ENCODE peak calls at places on chromosome 17, in six cellular contexts. Z is IMR-90, X is kidney, H is AG04450, I is breast epithelium, B is heart right ventricle. Y is an unnamed sample.

GRCh38 chr17:64160378-64160777 is 30.4 kb upstream of the ERN1 start:
- DNase-seq in Z (no peak), X (no peak), H (no peak), I (no peak), B (no peak), Y (no peak)

GRCh38 chr17:73420897-73421296 is 109.1 kb upstream of the CDC42EP4 start:
- DNase-seq in Z (peak), X (peak), H (no peak), I (no peak), B (no peak), Y (no peak)

GRCh38 chr17:3678095-3678820 is 9.6 kb downstream of the EMC6 start:
- DNase-seq in Z (peak), X (no peak), H (no peak), I (no peak), B (no peak), Y (no peak)

GRCh38 chr17:78337244-78338109 is 22.4 kb downstream of the SOCS3 start:
- DNase-seq in Z (peak), X (peak), H (no peak), I (no peak), B (no peak), Y (no peak)

GRCh38 chr17:1709971-1710806 is at the start of gene TLCD2:
- DNase-seq in Z (peak), X (peak), H (no peak), I (no peak), B (peak), Y (no peak)

GRCh38 chr17:1059131-1059795 is 62.3 kb downstream of the TIMM22 start:
- DNase-seq in Z (no peak), X (peak), H (no peak), I (no peak), B (no peak), Y (no peak)

GRCh38 chr17:74245145-74245817 is 28.8 kb upstream of the DNAI2 start:
- DNase-seq in Z (no peak), X (no peak), H (no peak), I (no peak), B (no peak), Y (no peak)

GRCh38 chr17:32120086-32120485 is 22.2 kb upstream of the RHOT1 start:
- DNase-seq in Z (no peak), X (no peak), H (no peak), I (no peak), B (no peak), Y (no peak)

GRCh38 chr17:7097940-7098339 is 16.7 kb downstream of the ASGR2 start:
- DNase-seq in Z (peak), X (no peak), H (no peak), I (no peak), B (no peak), Y (no peak)

GRCh38 chr17:17822189-17822978 is 14.4 kb downstream of the SREBF1 start:
- DNase-seq in Z (peak), X (no peak), H (peak), I (peak), B (peak), Y (no peak)

GRCh38 chr17:35002876-35003551 is 22.7 kb downstream of the LIG3 start:
- DNase-seq in Z (peak), X (no peak), H (peak), I (no peak), B (peak), Y (no peak)

GRCh38 chr17:13874817-13875216 is 194.5 kb upstream of the COX10 start:
- DNase-seq in Z (no peak), X (no peak), H (no peak), I (no peak), B (no peak), Y (no peak)

GRCh38 chr17:27577124-27577761 is 53.7 kb upstream of the LGALS9 start:
- DNase-seq in Z (peak), X (peak), H (no peak), I (no peak), B (no peak), Y (no peak)

GRCh38 chr17:21303441-21304065 is 19.0 kb downstream of the MAP2K3 start:
- DNase-seq in Z (no peak), X (peak), H (no peak), I (peak), B (no peak), Y (no peak)

GRCh38 chr17:32659419-32659842 is 172.6 kb downstream of the CDK5R1 start:
- DNase-seq in Z (peak), X (no peak), H (no peak), I (peak), B (peak), Y (peak)

GRCh38 chr17:64420143-64420670 is 28.7 kb upstream of the MILR1 start:
- DNase-seq in Z (peak), X (no peak), H (peak), I (no peak), B (peak), Y (no peak)

GRCh38 chr17:72373910-72374741 is 253.3 kb downstream of the SOX9 start:
- DNase-seq in Z (peak), X (no peak), H (no peak), I (no peak), B (no peak), Y (no peak)

GRCh38 chr17:71430281-71430680 is 690.5 kb upstream of the SOX9 start:
- DNase-seq in Z (no peak), X (no peak), H (no peak), I (no peak), B (no peak), Y (no peak)

GRCh38 chr17:9986754-9987382 is 81.8 kb upstream of the RCVRN start:
- DNase-seq in Z (no peak), X (no peak), H (no peak), I (no peak), B (no peak), Y (no peak)

GRCh38 chr17:45229681-45230409 is 8.2 kb downstream of the FMNL1 start:
- DNase-seq in Z (no peak), X (no peak), H (no peak), I (no peak), B (no peak), Y (no peak)

GRCh38 chr17:17729620-17730249 is 48.5 kb downstream of the RAI1 start:
- DNase-seq in Z (no peak), X (no peak), H (no peak), I (no peak), B (no peak), Y (no peak)

GRCh38 chr17:50882851-50883250 is 16.7 kb upstream of the TOB1 start:
- DNase-seq in Z (peak), X (no peak), H (no peak), I (no peak), B (no peak), Y (no peak)

GRCh38 chr17:2399572-2400473 is 1.0 kb downstream of the MNT start:
- DNase-seq in Z (peak), X (peak), H (peak), I (peak), B (peak), Y (peak)

DNA sequence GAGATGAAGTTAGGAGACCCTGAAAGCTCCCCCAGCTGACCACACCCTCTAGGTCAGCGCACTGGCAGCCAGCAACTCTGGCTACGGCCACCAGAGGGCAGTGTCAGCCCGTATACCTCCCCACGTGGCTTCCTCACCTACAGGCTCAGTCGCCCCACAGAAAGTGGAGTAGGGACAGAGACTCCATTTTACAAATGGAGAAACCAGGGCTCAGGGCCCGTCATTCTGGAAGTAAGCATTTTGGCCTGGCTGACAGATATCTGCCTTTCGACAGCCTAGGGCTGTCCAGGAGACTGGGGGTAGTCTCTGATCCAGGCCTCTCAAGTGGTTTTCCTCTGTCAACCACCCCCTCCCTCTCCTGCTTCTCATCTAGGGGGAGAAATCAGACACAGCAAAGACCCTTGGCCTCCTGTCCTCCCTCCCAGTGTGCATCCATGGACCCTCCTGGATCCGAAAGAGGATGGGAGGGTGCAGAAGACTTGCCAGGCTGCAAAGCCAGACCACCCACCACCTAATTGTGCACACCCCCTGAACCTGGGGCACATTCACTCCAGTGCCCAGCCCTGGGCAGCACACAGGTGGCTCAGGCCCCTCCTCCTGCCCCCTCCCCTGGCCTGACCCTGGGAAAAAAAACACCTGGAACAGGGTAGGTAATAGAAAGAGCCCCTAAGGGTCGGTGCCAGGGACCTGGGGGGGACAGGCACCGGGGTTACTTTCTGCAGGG is 3.8 kb upstream of the HAP1 start:
- DNase-seq in Z (peak), X (peak), H (peak), I (peak), B (peak), Y (peak)
- H3K27ac ChIP-seq in Z (no peak), X (no peak), H (no peak), I (no peak), B (no peak), Y (no peak)

DNA sequence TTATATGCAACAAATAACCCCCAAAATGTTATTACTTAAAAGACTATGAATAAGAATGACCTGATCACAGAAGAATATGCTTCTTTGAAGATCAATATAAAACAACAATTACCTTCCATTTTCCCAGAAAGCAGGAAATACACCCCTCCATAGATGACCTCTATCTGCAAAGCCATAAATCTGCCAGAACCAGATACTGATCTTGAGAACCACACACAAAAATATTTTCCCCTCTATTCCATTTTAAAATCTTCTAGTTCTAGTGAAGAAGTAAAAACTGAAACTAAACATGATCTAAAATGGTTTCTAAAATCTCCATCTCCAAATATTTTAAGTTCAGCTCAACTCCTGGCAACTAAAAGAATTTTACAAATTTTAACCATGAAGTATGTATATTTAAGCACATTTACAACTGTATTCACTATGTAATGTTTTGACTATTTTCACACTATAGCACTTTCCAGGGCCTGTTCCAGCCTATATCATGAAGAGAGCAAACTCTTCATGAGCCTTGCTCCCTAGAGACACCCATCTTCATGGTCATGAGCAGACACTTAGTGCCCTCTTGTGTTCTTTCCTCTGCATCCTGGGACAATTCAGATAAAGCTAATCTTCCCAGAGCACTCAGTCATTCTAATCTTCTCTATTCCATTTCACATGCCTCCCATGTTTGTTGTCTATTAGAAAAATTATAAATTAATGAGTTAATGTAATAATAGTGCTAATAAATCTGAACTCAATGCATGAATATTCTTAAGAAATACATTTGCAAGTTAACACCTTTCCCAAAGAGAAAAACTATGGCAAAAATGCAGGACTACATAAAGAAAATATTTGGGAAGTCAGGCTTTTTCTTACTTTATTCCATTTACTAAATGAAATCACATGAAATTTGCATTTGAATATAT is 87.0 kb downstream of the HELZ start:
- DNase-seq in Z (peak), X (no peak), H (no peak), I (no peak), B (no peak), Y (no peak)
- TF ChIP-seq CTCF in Z (peak), X (peak), H (peak), I (peak), B (peak), Y (no peak)

GRCh38 chr17:58693751-58694150 is 1.3 kb downstream of the RAD51C start:
- DNase-seq in Z (no peak), X (no peak), H (no peak), I (no peak), B (no peak), Y (no peak)
- H3K4me3 ChIP-seq in Z (no peak), X (no peak), H (no peak), I (no peak), B (no peak), Y (no peak)

DNA sequence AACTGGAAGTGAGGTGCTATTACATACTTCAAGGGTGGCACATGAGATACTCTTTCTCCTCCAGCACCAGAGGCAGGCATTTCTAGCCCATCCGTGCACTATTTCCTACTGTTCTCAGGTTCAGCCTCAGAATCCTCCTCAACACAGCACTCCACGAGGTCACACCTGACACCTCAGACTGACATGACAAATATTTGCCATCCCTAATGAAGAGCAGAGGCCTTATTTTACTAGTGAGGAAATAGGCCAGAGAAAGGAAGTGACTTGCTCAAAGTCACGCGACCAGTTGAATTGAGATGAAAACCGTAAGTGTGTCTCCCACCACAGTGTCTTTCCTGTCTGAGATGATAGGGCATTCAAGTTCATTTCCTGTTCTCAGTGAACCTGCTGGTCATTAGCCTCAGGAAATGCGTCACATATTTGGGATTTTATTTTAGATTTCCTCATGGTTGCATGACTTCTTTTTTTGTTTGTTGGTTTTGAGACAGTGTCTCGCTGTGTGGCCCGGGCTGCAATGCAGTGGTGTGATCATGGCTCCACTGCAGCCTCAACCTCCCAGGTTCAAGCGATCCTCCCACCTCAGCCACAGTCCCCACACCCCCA is 23.5 kb downstream of the SEZ6 start:
- DNase-seq in Z (peak), X (no peak), H (no peak), I (no peak), B (peak), Y (no peak)
- H3K27ac ChIP-seq in Z (no peak), X (peak), H (no peak), I (no peak), B (peak), Y (peak)

DNA sequence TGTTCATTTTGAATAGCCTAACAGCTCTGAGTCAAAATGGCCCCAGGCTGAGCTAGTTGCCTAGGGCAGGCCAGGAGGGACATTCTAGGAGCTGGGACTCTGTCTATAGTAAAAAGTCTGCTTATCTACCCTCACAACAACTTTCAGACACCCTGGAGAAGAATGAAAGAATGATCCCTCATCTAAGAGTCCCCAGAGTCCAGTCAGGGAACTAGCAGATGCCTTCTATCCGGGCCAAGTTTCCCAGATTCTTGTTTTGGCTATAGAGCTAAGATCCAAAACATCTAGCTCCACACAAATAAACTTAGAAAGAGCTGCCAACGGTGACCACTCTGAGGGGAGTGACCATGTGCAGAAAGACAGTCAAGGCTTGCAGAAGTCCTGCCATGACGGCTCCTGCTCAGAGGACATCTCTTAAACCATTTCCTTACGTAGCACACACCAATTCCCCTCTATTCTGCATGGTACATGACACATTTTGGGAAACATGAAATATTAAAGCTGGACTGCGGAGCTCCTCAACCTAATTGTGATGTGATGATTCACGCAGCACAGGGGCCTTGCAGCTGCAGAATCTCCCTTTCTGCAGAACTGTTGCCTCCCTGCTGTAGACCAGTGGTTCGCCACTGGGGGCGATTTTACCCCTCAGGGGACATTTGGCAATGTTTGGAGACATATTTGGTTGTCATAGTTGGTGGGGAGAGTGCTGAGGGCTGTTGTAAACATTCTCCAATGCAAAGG is 24.2 kb downstream of the FAM20A start:
- DNase-seq in Z (peak), X (peak), H (peak), I (no peak), B (peak), Y (no peak)
- TF ChIP-seq CTCF in Z (no peak), X (no peak), H (peak), I (no peak), B (no peak), Y (no peak)

DNA sequence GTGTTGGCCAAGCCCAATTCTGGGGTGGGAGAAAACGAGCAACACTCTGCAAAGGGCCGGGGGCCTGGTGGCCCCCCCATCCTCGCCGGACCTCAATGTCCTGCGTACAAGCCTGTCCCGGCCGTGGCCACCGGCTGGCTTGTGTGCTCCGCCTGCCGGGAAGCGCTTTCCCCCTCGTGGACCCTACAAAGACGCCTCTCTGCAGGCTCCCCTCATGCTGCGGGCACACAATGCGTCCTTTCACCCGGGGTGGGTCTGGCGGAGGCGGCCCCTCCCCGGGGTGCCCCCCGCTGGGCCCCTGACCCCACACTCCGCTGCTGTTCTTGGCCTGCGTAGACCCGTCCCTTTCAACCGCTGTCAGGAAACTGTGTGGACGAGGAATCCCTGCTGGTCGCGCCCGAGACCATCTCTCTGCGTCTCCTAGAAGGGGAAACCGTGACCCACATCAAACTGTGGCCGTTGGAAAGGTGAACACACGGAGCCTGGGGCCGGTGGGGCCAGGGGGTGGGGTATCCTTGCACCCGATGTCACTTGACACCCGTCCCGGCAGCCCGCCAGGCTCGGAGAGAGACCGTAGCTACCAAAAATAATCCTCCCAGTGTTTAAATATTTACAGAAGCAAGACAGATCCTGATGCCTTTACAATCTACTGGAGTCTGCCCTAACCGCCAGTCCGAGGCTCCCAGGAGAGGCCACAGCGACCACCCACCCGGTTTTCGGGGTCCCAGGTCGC is 43.6 kb downstream of the TBC1D16 start:
- DNase-seq in Z (peak), X (no peak), H (no peak), I (peak), B (peak), Y (no peak)
- H3K4me3 ChIP-seq in Z (peak), X (peak), H (peak), I (peak), B (peak), Y (peak)

GRCh38 chr17:56808503-56808902 is 25.2 kb downstream of the C17orf67 start:
- DNase-seq in Z (no peak), X (no peak), H (no peak), I (no peak), B (no peak), Y (no peak)
- H3K27ac ChIP-seq in Z (no peak), X (no peak), H (no peak), I (peak), B (no peak), Y (no peak)

DNA sequence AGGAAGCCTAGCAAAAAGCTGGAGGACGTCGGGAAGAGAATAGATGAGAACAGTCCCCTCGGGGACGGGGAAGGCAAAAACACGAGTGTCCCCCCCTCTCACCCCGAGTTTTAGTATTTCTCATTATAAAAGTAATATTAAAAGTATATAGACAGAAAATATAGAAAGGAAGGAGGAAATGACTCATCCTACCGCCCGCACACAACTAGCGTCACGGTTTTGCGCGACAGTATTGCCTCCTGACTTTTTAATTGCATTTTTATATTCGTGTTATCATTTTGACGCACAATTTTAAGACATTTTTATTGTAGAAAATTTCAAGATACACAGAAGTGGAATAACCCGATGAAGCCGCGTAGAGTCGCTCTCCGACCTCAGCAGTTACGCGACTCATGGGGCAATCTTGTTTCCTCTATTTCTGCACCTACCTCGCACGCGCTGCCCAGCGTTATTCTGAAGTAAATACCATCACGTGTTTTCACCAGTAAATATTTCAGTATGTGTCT is 652 bp upstream of the SLC25A19 start:
- DNase-seq in Z (peak), X (no peak), H (no peak), I (no peak), B (peak), Y (no peak)
- TF ChIP-seq CTCF in Z (peak), X (peak), H (peak), I (peak), B (peak), Y (no peak)

GRCh38 chr17:81309140-81309858 is 14.2 kb upstream of the SLC38A10 start:
- DNase-seq in Z (peak), X (peak), H (no peak), I (peak), B (peak), Y (peak)
- H3K4me3 ChIP-seq in Z (no peak), X (peak), H (no peak), I (peak), B (peak), Y (peak)